ENCODE peak calls at places on chromosome 9, in six cellular contexts. F is GM23248, Y is Peyer's patch, C is OCI-LY7, M is heart left ventricle, R is uterus. P is an unnamed sample.

GRCh38 chr9:135907446-135908333 is at the start of gene CAMSAP1:
- DNase-seq in F (peak; percentile 96), Y (peak; percentile 96), C (peak; percentile 94), M (peak; percentile 94), R (peak; percentile 90), P (peak; percentile 91)

GRCh38 chr9:93094294-93095204 is 1.5 kb upstream of the CARD19 start:
- DNase-seq in F (no peak), Y (peak; percentile 81), C (peak; percentile 79), M (peak; percentile 67), R (peak; percentile 70), P (no peak)

GRCh38 chr9:89844535-89844934 is 239.7 kb downstream of the GADD45G start:
- DNase-seq in F (no peak), Y (no peak), C (no peak), M (no peak), R (no peak), P (peak; percentile 75)

GRCh38 chr9:81410201-81410600 is 279.1 kb downstream of the TLE1 start:
- DNase-seq in F (peak; percentile 81), Y (no peak), C (no peak), M (no peak), R (no peak), P (no peak)

GRCh38 chr9:69261636-69262035 is 63.4 kb upstream of the ENTREP1 start:
- DNase-seq in F (no peak), Y (no peak), C (no peak), M (no peak), R (no peak), P (no peak)

GRCh38 chr9:112065781-112066606 is 109.1 kb downstream of the SUSD1 start:
- DNase-seq in F (peak; percentile 30), Y (peak; percentile 90), C (no peak), M (peak; percentile 38), R (peak; percentile 37), P (peak; percentile 39)

GRCh38 chr9:112380102-112380581 is at the start of gene HSDL2:
- DNase-seq in F (peak; percentile 78), Y (peak; percentile 70), C (peak; percentile 33), M (peak; percentile 60), R (peak; percentile 58), P (no peak)

GRCh38 chr9:117555964-117556629 is 141.2 kb upstream of the ASTN2 start:
- DNase-seq in F (peak; percentile 54), Y (peak; percentile 86), C (peak; percentile 44), M (peak; percentile 10), R (no peak), P (peak; percentile 48)

GRCh38 chr9:18240213-18240612 is 233.7 kb upstream of the ADAMTSL1 start:
- DNase-seq in F (no peak), Y (no peak), C (no peak), M (no peak), R (no peak), P (no peak)

GRCh38 chr9:86322973-86323644 is 31.1 kb downstream of the TUT7 start:
- DNase-seq in F (peak; percentile 93), Y (no peak), C (no peak), M (no peak), R (no peak), P (no peak)

GRCh38 chr9:125428515-125429467 is 167.2 kb downstream of the GAPVD1 start:
- DNase-seq in F (no peak), Y (no peak), C (no peak), M (no peak), R (no peak), P (no peak)

GRCh38 chr9:93575706-93576295 is 583 bp upstream of the PHF2 start:
- DNase-seq in F (peak; percentile 68), Y (peak; percentile 78), C (peak; percentile 56), M (peak; percentile 59), R (peak; percentile 63), P (peak; percentile 58)

GRCh38 chr9:86116425-86116824 is 17.1 kb upstream of the GOLM1 start:
- DNase-seq in F (no peak), Y (no peak), C (no peak), M (no peak), R (no peak), P (no peak)

GRCh38 chr9:34611251-34611810 is 566 bp downstream of the RPP25L start:
- DNase-seq in F (peak; percentile 30), Y (no peak), C (peak; percentile 27), M (peak; percentile 18), R (peak; percentile 61), P (no peak)

GRCh38 chr9:101146508-101146907 is 118.0 kb downstream of the PLPPR1 start:
- DNase-seq in F (no peak), Y (no peak), C (no peak), M (no peak), R (no peak), P (no peak)

GRCh38 chr9:27341545-27342294 is 44.8 kb upstream of the EQTN start:
- DNase-seq in F (no peak), Y (no peak), C (no peak), M (no peak), R (no peak), P (no peak)

GRCh38 chr9:122265265-122265900 is 701 bp downstream of the MRRF start:
- DNase-seq in F (peak; percentile 64), Y (no peak), C (peak; percentile 77), M (no peak), R (no peak), P (no peak)

GRCh38 chr9:98328770-98329169 is 73.3 kb upstream of the TBC1D2 start:
- DNase-seq in F (no peak), Y (no peak), C (no peak), M (no peak), R (no peak), P (no peak)

GRCh38 chr9:98327249-98327561 is 71.8 kb upstream of the TBC1D2 start:
- DNase-seq in F (no peak), Y (no peak), C (no peak), M (no peak), R (no peak), P (no peak)

GRCh38 chr9:98326402-98327248 is 71.2 kb upstream of the TBC1D2 start:
- DNase-seq in F (peak; percentile 58), Y (no peak), C (peak; percentile 43), M (no peak), R (no peak), P (no peak)

GRCh38 chr9:98329281-98329680 is 73.8 kb upstream of the TBC1D2 start:
- DNase-seq in F (peak; percentile 53), Y (no peak), C (no peak), M (no peak), R (no peak), P (no peak)

GRCh38 chr9:98328141-98328540 is 72.7 kb upstream of the TBC1D2 start:
- DNase-seq in F (no peak), Y (no peak), C (no peak), M (no peak), R (no peak), P (no peak)
- H3K4me3 ChIP-seq in F (no peak overlapping the region), Y (no peak overlapping the region), C (no peak overlapping the region), M (no peak overlapping the region), R (no peak overlapping the region), P (no peak overlapping the region)

DNA sequence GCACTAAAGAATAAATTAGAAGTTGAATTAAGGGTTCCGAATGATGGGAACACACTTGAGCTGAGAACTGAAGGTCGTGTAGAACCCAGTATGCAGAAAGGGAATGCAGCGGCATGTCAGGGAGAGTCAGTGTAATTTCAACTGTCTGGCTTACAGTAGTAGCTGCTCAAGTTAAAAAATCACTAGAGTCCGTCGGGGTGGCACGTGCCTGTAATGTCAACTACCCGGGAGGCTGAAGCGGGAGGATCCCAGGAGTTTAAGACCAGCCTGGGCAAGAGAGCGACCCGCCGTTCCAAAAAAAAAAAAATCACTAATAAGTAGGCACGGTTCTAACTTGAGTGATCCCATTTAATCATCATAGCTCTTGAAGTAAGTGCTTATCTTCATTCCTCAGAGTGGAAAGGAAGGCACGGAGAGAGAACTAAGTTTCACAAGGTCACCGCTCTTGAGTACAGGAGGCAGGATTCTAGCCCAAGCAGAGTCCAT is 935 bp downstream of the RMRP start:
- DNase-seq in F (peak; percentile 30), Y (no peak), C (no peak), M (no peak), R (peak; percentile 33), P (no peak)
- H3K4me3 ChIP-seq in F (peak overlapping the region; percentile 61), Y (peak overlapping the region; percentile 72), C (peak overlapping the region; percentile 81), M (no peak overlapping the region), R (peak overlapping the region; percentile 31), P (no peak overlapping the region)

GRCh38 chr9:37422289-37423104 is at the start of gene GRHPR:
- DNase-seq in F (peak; percentile 93), Y (peak; percentile 95), C (peak; percentile 85), M (peak; percentile 91), R (peak; percentile 82), P (peak; percentile 93)

GRCh38 chr9:37424686-37425297 is 2.3 kb downstream of the GRHPR start:
- DNase-seq in F (no peak), Y (no peak), C (no peak), M (no peak), R (no peak), P (no peak)

GRCh38 chr9:37424204-37424685 is 1.7 kb downstream of the GRHPR start:
- DNase-seq in F (no peak), Y (no peak), C (no peak), M (no peak), R (no peak), P (no peak)

GRCh38 chr9:37421914-37422288 is 595 bp upstream of the GRHPR start:
- DNase-seq in F (peak; percentile 27), Y (no peak), C (no peak), M (no peak), R (no peak), P (no peak)

DNA sequence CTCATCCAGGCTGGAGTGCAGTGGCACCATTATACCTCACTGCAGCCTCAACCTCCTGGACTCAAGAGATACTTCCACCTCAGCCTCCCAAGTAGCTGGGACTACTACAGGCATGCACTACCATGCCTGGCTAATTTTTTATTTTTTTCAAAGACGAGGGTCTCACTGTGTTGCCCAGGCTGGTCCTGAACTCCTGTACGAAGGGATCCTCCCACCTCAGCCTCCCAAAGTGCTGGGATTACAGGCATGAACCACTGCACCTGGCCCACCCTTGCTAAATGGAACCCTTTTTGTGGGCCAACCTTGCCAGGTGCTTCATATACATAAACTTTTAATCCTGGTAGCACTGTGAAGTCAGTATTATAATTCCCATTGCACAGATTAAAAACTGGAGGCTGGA is 1.0 kb downstream of the GRHPR start:
- DNase-seq in F (no peak), Y (no peak), C (no peak), M (no peak), R (no peak), P (no peak)
- H3K4me3 ChIP-seq in F (peak overlapping the region; percentile 89), Y (peak overlapping the region; percentile 72), C (peak overlapping the region; percentile 82), M (peak overlapping the region; percentile 65), R (peak overlapping the region; percentile 88), P (peak overlapping the region; percentile 8)

GRCh38 chr9:134641173-134641985 is at the start of gene COL5A1:
- DNase-seq in F (peak; percentile 98), Y (peak; percentile 79), C (no peak), M (peak; percentile 92), R (peak; percentile 92), P (peak; percentile 84)
- H3K4me3 ChIP-seq in F (peak within 1 kb of the TSS; percentile 100), Y (peak within 1 kb of the TSS; percentile 65), C (no peak within 1 kb of the TSS), M (peak within 1 kb of the TSS; percentile 59), R (peak within 1 kb of the TSS; percentile 91), P (peak within 1 kb of the TSS; percentile 46)

DNA sequence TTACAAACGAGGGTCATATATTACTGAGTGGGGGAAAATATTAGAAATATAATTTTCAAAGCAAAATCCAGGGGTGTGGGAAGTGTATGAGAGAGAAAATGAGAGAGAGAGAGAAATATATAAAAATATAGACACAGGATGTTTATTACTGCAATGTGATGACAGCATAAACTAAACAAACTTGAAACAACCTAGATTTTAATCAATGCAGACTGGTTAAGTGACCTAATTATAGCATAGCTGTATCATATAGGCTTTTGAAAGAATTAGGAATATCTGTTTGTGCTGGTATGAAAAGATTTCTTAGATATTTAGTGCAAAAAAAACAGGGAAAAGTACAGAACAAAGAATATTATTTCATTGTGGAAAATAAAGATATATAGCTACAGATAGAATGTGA is 280.5 kb downstream of the ACTL7B start:
- DNase-seq in F (no peak), Y (no peak), C (no peak), M (no peak), R (no peak), P (no peak)
- H3K4me3 ChIP-seq in F (no peak overlapping the region), Y (no peak overlapping the region), C (no peak overlapping the region), M (no peak overlapping the region), R (no peak overlapping the region), P (no peak overlapping the region)

P was measured in lung.